ENCODE peak calls at places on chromosome 1, in six cellular contexts. One of them, this sample, is unnamed.
A peak's percentile ranks its signal among the peaks of the same experiment; 100 is the strongest.

GRCh38 chr1:18324246-18324645 is 156.5 kb upstream of the KLHDC7A start:
- DNase-seq in CD4-positive, alpha-beta T cell: no peak
- DNase-seq in fibroblast of lung: no peak
- DNase-seq in H1: no peak
- DNase-seq in GM12864: no peak
- DNase-seq in MM.1S: no peak
- DNase-seq in this sample: no peak

GRCh38 chr1:18191037-18191867 is 83.7 kb downstream of the IGSF21 start:
- DNase-seq in CD4-positive, alpha-beta T cell: no peak
- DNase-seq in fibroblast of lung: no peak
- DNase-seq in H1: no peak
- DNase-seq in GM12864: no peak
- DNase-seq in MM.1S: no peak
- DNase-seq in this sample: no peak

GRCh38 chr1:201789245-201789644 is 39.7 kb upstream of the IPO9 start:
- DNase-seq in CD4-positive, alpha-beta T cell: no peak
- DNase-seq in fibroblast of lung: no peak
- DNase-seq in H1: no peak
- DNase-seq in GM12864: no peak
- DNase-seq in MM.1S: no peak
- DNase-seq in this sample: no peak

GRCh38 chr1:187862506-187862905 is 1033.8 kb downstream of the PLA2G4A start:
- DNase-seq in CD4-positive, alpha-beta T cell: no peak
- DNase-seq in fibroblast of lung: no peak
- DNase-seq in H1: no peak
- DNase-seq in GM12864: no peak
- DNase-seq in MM.1S: no peak
- DNase-seq in this sample: no peak

GRCh38 chr1:118304722-118305344 is 119.8 kb upstream of the SPAG17 start:
- DNase-seq in CD4-positive, alpha-beta T cell: no peak
- DNase-seq in fibroblast of lung: peak; percentile 15
- DNase-seq in H1: no peak
- DNase-seq in GM12864: no peak
- DNase-seq in MM.1S: no peak
- DNase-seq in this sample: no peak

GRCh38 chr1:58922302-58923089 is 138.6 kb upstream of the JUN start:
- DNase-seq in CD4-positive, alpha-beta T cell: no peak
- DNase-seq in fibroblast of lung: peak; percentile 82
- DNase-seq in H1: no peak
- DNase-seq in GM12864: peak; percentile 16
- DNase-seq in MM.1S: peak; percentile 70
- DNase-seq in this sample: peak; percentile 22

GRCh38 chr1:59225594-59225993 is 71.3 kb upstream of the FGGY start:
- DNase-seq in CD4-positive, alpha-beta T cell: no peak
- DNase-seq in fibroblast of lung: no peak
- DNase-seq in H1: no peak
- DNase-seq in GM12864: no peak
- DNase-seq in MM.1S: no peak
- DNase-seq in this sample: no peak

GRCh38 chr1:3186526-3186921 is 117.5 kb downstream of the PRDM16 start:
- DNase-seq in CD4-positive, alpha-beta T cell: no peak
- DNase-seq in fibroblast of lung: peak; percentile 11
- DNase-seq in H1: no peak
- DNase-seq in GM12864: no peak
- DNase-seq in MM.1S: no peak
- DNase-seq in this sample: no peak

GRCh38 chr1:5755552-5756125 is 236.6 kb downstream of the NPHP4 start:
- DNase-seq in CD4-positive, alpha-beta T cell: no peak
- DNase-seq in fibroblast of lung: no peak
- DNase-seq in H1: no peak
- DNase-seq in GM12864: no peak
- DNase-seq in MM.1S: no peak
- DNase-seq in this sample: no peak

GRCh38 chr1:89973481-89974127 is 21.3 kb upstream of the ZNF326 start:
- DNase-seq in CD4-positive, alpha-beta T cell: no peak
- DNase-seq in fibroblast of lung: no peak
- DNase-seq in H1: no peak
- DNase-seq in GM12864: no peak
- DNase-seq in MM.1S: no peak
- DNase-seq in this sample: no peak

GRCh38 chr1:12600880-12601633 is 17.0 kb downstream of the DHRS3 start:
- DNase-seq in CD4-positive, alpha-beta T cell: peak; percentile 52
- DNase-seq in fibroblast of lung: no peak
- DNase-seq in H1: no peak
- DNase-seq in GM12864: no peak
- DNase-seq in MM.1S: peak; percentile 28
- DNase-seq in this sample: peak; percentile 52

GRCh38 chr1:201656670-201657032 is 117.7 kb downstream of the NAV1 start:
- DNase-seq in CD4-positive, alpha-beta T cell: no peak
- DNase-seq in fibroblast of lung: peak; percentile 91
- DNase-seq in H1: no peak
- DNase-seq in GM12864: no peak
- DNase-seq in MM.1S: no peak
- DNase-seq in this sample: no peak

GRCh38 chr1:20717452-20718342 is at the start of gene KIF17:
- DNase-seq in CD4-positive, alpha-beta T cell: peak; percentile 44
- DNase-seq in fibroblast of lung: peak; percentile 78
- DNase-seq in H1: no peak
- DNase-seq in GM12864: peak; percentile 8
- DNase-seq in MM.1S: peak; percentile 64
- DNase-seq in this sample: peak; percentile 72

DNA sequence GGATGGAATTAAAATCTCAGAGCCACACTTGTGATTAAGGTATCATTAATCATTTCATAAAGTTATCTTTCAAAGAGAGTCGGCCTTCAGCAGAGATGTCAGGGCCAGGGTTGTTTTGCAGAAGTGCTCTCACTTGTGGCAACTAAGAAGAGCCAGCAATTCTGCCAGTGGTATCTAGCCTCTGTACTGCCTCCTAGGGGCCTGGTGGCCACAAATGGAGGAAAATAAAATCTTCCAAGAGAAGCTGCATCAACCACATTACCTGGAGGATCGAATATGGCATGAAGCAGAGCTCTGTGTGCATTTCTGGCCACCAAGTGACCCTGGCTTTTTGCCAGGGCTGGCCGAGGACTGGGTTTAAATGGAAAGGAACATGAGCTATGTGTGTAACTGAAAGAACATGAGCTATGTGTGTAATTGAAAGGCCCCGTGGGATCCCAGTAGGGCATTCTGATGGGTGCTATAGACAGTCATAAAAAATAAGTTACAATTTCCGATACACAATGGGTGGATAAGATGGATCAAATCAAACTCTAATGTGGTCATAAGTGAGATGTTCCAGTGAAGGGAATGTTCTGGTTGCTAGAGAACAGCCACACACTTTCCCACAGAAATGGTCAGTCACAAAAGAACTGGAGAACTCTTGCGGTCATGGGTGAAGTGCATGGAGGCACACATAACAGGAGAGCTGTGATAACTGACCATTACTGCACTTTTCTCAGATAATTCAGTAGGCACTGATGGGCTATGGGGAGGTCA is 335.8 kb downstream of the CAMTA1 start:
- DNase-seq in CD4-positive, alpha-beta T cell: no peak
- DNase-seq in fibroblast of lung: no peak
- DNase-seq in H1: no peak
- DNase-seq in GM12864: no peak
- DNase-seq in MM.1S: no peak
- DNase-seq in this sample: no peak
- TF ChIP-seq CTCF in CD4-positive, alpha-beta T cell: no peak
- TF ChIP-seq CTCF in fibroblast of lung: peak; percentile 8
- TF ChIP-seq CTCF in H1: no peak
- TF ChIP-seq CTCF in GM12864: no peak
- TF ChIP-seq CTCF in MM.1S: peak; percentile 15
- TF ChIP-seq CTCF in this sample: no peak

GRCh38 chr1:1619917-1620361 is 4.6 kb downstream of the MIB2 start:
- DNase-seq in CD4-positive, alpha-beta T cell: no peak
- DNase-seq in fibroblast of lung: no peak
- DNase-seq in H1: no peak
- DNase-seq in GM12864: no peak
- DNase-seq in MM.1S: no peak
- DNase-seq in this sample: no peak
- TF ChIP-seq CTCF in CD4-positive, alpha-beta T cell: no peak
- TF ChIP-seq CTCF in fibroblast of lung: peak; percentile 31
- TF ChIP-seq CTCF in H1: no peak
- TF ChIP-seq CTCF in GM12864: peak; percentile 30
- TF ChIP-seq CTCF in MM.1S: peak; percentile 22
- TF ChIP-seq CTCF in this sample: no peak

GRCh38 chr1:53483656-53484055 is 24.5 kb downstream of the DMRTB1 start:
- DNase-seq in CD4-positive, alpha-beta T cell: no peak
- DNase-seq in fibroblast of lung: no peak
- DNase-seq in H1: no peak
- DNase-seq in GM12864: no peak
- DNase-seq in MM.1S: no peak
- DNase-seq in this sample: no peak

GRCh38 chr1:53486395-53487026 is 27.3 kb downstream of the DMRTB1 start:
- DNase-seq in CD4-positive, alpha-beta T cell: no peak
- DNase-seq in fibroblast of lung: no peak
- DNase-seq in H1: no peak
- DNase-seq in GM12864: no peak
- DNase-seq in MM.1S: no peak
- DNase-seq in this sample: no peak

GRCh38 chr1:53483170-53483569 is 24.0 kb downstream of the DMRTB1 start:
- DNase-seq in CD4-positive, alpha-beta T cell: no peak
- DNase-seq in fibroblast of lung: no peak
- DNase-seq in H1: no peak
- DNase-seq in GM12864: no peak
- DNase-seq in MM.1S: no peak
- DNase-seq in this sample: no peak

GRCh38 chr1:53484705-53485477 is 25.7 kb downstream of the DMRTB1 start:
- DNase-seq in CD4-positive, alpha-beta T cell: no peak
- DNase-seq in fibroblast of lung: no peak
- DNase-seq in H1: no peak
- DNase-seq in GM12864: no peak
- DNase-seq in MM.1S: no peak
- DNase-seq in this sample: no peak

DNA sequence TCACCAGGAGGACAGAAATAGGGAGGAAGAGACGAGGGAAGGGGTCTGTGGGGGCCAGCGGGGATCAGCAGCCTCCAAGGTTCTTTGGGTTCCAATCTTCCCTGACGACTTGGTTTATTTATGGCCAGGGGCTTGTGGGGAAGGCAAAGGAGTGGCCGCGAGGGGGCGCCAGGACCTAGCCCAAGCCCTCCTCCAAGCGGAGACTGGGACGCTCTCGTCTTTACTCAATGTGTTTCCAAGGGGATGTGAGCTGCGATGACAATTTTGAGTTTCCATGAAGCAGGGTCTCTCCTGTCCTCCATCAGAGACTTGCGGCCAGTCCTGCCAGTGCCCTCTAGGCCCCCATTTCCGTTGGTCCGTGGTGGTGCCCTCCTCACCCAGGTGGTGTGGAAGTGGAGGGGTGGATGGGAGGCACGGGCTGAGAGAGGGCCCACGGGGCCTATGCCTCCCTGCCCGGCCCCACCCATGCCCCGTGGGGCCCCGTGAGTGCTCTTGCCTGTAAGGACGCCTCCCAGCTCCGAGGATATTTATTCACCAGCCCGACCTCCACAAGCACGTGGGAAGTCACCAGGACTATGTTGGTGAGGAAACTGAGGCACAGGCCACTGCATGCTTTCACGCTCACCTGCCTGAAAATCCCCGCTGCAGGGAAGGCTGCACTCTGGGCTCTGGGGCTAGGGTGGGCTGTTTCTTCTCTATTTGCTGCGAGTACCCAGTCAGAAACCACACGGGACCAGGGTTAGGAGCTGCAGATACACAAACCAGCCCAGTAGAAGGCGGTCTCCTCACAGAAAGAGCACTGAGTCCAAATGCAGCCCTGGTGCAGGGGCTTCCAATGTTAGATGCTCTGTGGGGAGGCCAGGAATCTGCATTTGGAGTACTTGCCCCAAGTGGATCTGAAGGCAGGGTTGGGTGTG is 26.5 kb downstream of the DMRTB1 start:
- DNase-seq in CD4-positive, alpha-beta T cell: peak; percentile 24
- DNase-seq in fibroblast of lung: peak; percentile 83
- DNase-seq in H1: peak; percentile 70
- DNase-seq in GM12864: peak; percentile 7
- DNase-seq in MM.1S: peak; percentile 76
- DNase-seq in this sample: peak; percentile 85
- TF ChIP-seq CTCF in CD4-positive, alpha-beta T cell: peak; percentile 76
- TF ChIP-seq CTCF in fibroblast of lung: peak; percentile 93
- TF ChIP-seq CTCF in H1: peak; percentile 91
- TF ChIP-seq CTCF in GM12864: peak; percentile 84
- TF ChIP-seq CTCF in MM.1S: peak; percentile 84
- TF ChIP-seq CTCF in this sample: peak; percentile 89

GRCh38 chr1:100134872-100135271 is 1.9 kb downstream of the TRMT13 start:
- DNase-seq in CD4-positive, alpha-beta T cell: no peak
- DNase-seq in fibroblast of lung: no peak
- DNase-seq in H1: no peak
- DNase-seq in GM12864: no peak
- DNase-seq in MM.1S: no peak
- DNase-seq in this sample: no peak

GRCh38 chr1:100130552-100131077 is 2.1 kb downstream of the SASS6 start:
- DNase-seq in CD4-positive, alpha-beta T cell: no peak
- DNase-seq in fibroblast of lung: peak; percentile 48
- DNase-seq in H1: no peak
- DNase-seq in GM12864: no peak
- DNase-seq in MM.1S: no peak
- DNase-seq in this sample: no peak

GRCh38 chr1:100137602-100138001 is 4.6 kb downstream of the TRMT13 start:
- DNase-seq in CD4-positive, alpha-beta T cell: no peak
- DNase-seq in fibroblast of lung: no peak
- DNase-seq in H1: no peak
- DNase-seq in GM12864: no peak
- DNase-seq in MM.1S: no peak
- DNase-seq in this sample: no peak

GRCh38 chr1:100131623-100132022 is 1.1 kb downstream of the SASS6 start:
- DNase-seq in CD4-positive, alpha-beta T cell: no peak
- DNase-seq in fibroblast of lung: no peak
- DNase-seq in H1: no peak
- DNase-seq in GM12864: no peak
- DNase-seq in MM.1S: no peak
- DNase-seq in this sample: no peak

DNA sequence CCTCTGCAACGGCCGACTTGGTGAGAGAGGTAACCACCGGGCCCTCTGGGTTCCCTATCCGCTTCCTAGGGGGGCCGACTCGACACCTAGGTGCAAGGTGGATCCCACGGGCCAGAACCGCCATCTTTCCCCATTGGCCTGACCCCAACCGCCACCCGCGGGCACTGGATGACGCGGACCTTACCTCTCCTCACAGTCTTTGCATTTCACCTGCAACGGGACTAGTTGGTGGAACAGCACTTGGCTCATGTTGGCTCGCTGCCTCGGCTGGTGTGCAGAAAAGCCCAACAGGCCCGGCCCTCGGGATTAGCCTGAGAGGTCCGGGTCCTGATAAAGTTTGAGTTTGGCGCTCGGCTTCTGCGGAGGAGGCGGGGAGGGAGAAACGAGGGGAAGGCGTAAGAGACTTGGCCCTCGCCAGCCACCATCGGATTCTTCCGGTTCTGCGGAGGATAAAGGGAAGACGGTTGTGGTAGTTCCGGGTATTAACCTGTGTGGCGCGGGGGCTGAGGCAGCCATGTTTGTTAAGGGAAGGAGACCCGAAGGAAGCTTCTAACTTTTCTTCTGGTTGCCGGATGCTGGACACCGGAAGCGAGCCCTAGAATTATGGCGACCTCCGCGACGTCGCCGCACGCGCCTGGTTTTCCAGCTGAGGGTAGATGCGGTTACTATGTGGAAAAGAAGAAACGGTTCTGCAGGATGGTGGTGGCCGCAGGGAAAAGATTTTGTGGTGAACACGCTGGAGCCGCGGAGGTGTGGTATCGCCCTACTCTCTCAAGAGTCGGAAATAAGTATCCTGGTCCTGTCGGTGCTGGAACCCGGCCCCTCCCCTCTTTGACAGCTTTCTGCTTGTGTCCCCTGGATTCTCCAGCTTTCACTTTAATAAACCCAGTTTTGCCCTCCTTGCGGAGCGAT is at the start of the genes SASS6 and TRMT13:
- DNase-seq in CD4-positive, alpha-beta T cell: peak; percentile 89
- DNase-seq in fibroblast of lung: peak; percentile 99
- DNase-seq in H1: peak; percentile 86
- DNase-seq in GM12864: peak; percentile 97
- DNase-seq in MM.1S: peak; percentile 87
- DNase-seq in this sample: peak; percentile 88
- TF ChIP-seq CTCF in CD4-positive, alpha-beta T cell: no peak
- TF ChIP-seq CTCF in fibroblast of lung: no peak
- TF ChIP-seq CTCF in H1: no peak
- TF ChIP-seq CTCF in GM12864: no peak
- TF ChIP-seq CTCF in MM.1S: no peak
- TF ChIP-seq CTCF in this sample: no peak

This sample was measured in Calu3.